ENCODE peak calls at places on chromosomes 12 and 14, in seven cellular contexts. One of them, this sample, is unnamed. For H3K27me3, the result is how much of the 10 kb centered on the place peaks cover.

GRCh38 chr14:100146548-100147091 is 12.8 kb downstream of the DEGS2 start:
- DNase-seq in mammary epithelial cell: no peak
- DNase-seq in CD8-positive, alpha-beta T cell: no peak
- DNase-seq in ascending aorta: no peak
- DNase-seq in colonic mucosa: peak
- DNase-seq in stomach: no peak
- DNase-seq in HCT116: no peak
- DNase-seq in this sample: no peak

GRCh38 chr14:104169765-104170113 is 31.4 kb downstream of the KIF26A start:
- DNase-seq in mammary epithelial cell: no peak
- DNase-seq in CD8-positive, alpha-beta T cell: no peak
- DNase-seq in ascending aorta: no peak
- DNase-seq in colonic mucosa: no peak
- DNase-seq in stomach: no peak
- DNase-seq in HCT116: no peak
- DNase-seq in this sample: no peak

GRCh38 chr12:48068457-48068856 is 37.4 kb downstream of the SENP1 start:
- DNase-seq in mammary epithelial cell: no peak
- DNase-seq in CD8-positive, alpha-beta T cell: no peak
- DNase-seq in ascending aorta: no peak
- DNase-seq in colonic mucosa: no peak
- DNase-seq in stomach: no peak
- DNase-seq in HCT116: no peak
- DNase-seq in this sample: no peak

GRCh38 chr12:110316861-110317260 is 35.8 kb downstream of the ATP2A2 start:
- DNase-seq in mammary epithelial cell: peak
- DNase-seq in CD8-positive, alpha-beta T cell: no peak
- DNase-seq in ascending aorta: no peak
- DNase-seq in colonic mucosa: no peak
- DNase-seq in stomach: no peak
- DNase-seq in HCT116: no peak
- DNase-seq in this sample: no peak

GRCh38 chr12:2958432-2959193 is 584 bp upstream of the TEAD4 start:
- DNase-seq in mammary epithelial cell: peak
- DNase-seq in CD8-positive, alpha-beta T cell: no peak
- DNase-seq in ascending aorta: peak
- DNase-seq in colonic mucosa: peak
- DNase-seq in stomach: peak
- DNase-seq in HCT116: peak
- DNase-seq in this sample: no peak

GRCh38 chr14:85909581-85909980 is 379.6 kb downstream of the FLRT2 start:
- DNase-seq in mammary epithelial cell: no peak
- DNase-seq in CD8-positive, alpha-beta T cell: no peak
- DNase-seq in ascending aorta: no peak
- DNase-seq in colonic mucosa: no peak
- DNase-seq in stomach: no peak
- DNase-seq in HCT116: no peak
- DNase-seq in this sample: no peak

GRCh38 chr12:132236930-132237771 is 92.2 kb downstream of the GALNT9 start:
- DNase-seq in mammary epithelial cell: no peak
- DNase-seq in CD8-positive, alpha-beta T cell: no peak
- DNase-seq in ascending aorta: no peak
- DNase-seq in colonic mucosa: no peak
- DNase-seq in stomach: no peak
- DNase-seq in HCT116: no peak
- DNase-seq in this sample: no peak

GRCh38 chr14:20614038-20614840 is 23.1 kb upstream of the RNASE12 start:
- DNase-seq in mammary epithelial cell: no peak
- DNase-seq in CD8-positive, alpha-beta T cell: no peak
- DNase-seq in ascending aorta: no peak
- DNase-seq in colonic mucosa: peak
- DNase-seq in stomach: no peak
- DNase-seq in HCT116: no peak
- DNase-seq in this sample: no peak

GRCh38 chr12:76641961-76642360 is 82.4 kb upstream of the OSBPL8 start:
- DNase-seq in mammary epithelial cell: no peak
- DNase-seq in CD8-positive, alpha-beta T cell: no peak
- DNase-seq in ascending aorta: no peak
- DNase-seq in colonic mucosa: no peak
- DNase-seq in stomach: no peak
- DNase-seq in HCT116: no peak
- DNase-seq in this sample: no peak

GRCh38 chr14:32259368-32260013 is 56.4 kb upstream of the RNU6-8 start:
- DNase-seq in mammary epithelial cell: peak
- DNase-seq in CD8-positive, alpha-beta T cell: no peak
- DNase-seq in ascending aorta: no peak
- DNase-seq in colonic mucosa: no peak
- DNase-seq in stomach: no peak
- DNase-seq in HCT116: peak
- DNase-seq in this sample: no peak

GRCh38 chr12:21998295-21998694 is 47.7 kb upstream of the CMAS start:
- DNase-seq in mammary epithelial cell: no peak
- DNase-seq in CD8-positive, alpha-beta T cell: no peak
- DNase-seq in ascending aorta: no peak
- DNase-seq in colonic mucosa: no peak
- DNase-seq in stomach: no peak
- DNase-seq in HCT116: no peak
- DNase-seq in this sample: no peak

GRCh38 chr14:73823339-73823885 is 28.2 kb upstream of the PTGR2 start:
- DNase-seq in mammary epithelial cell: no peak
- DNase-seq in CD8-positive, alpha-beta T cell: no peak
- DNase-seq in ascending aorta: no peak
- DNase-seq in colonic mucosa: no peak
- DNase-seq in stomach: no peak
- DNase-seq in HCT116: no peak
- DNase-seq in this sample: no peak

GRCh38 chr12:68374315-68374982 is 42.3 kb upstream of the MDM1 start:
- DNase-seq in mammary epithelial cell: peak
- DNase-seq in CD8-positive, alpha-beta T cell: no peak
- DNase-seq in ascending aorta: no peak
- DNase-seq in colonic mucosa: no peak
- DNase-seq in stomach: peak
- DNase-seq in HCT116: no peak
- DNase-seq in this sample: no peak

GRCh38 chr12:48037267-48037915 is 33.1 kb upstream of the COL2A1 start:
- DNase-seq in mammary epithelial cell: no peak
- DNase-seq in CD8-positive, alpha-beta T cell: no peak
- DNase-seq in ascending aorta: no peak
- DNase-seq in colonic mucosa: no peak
- DNase-seq in stomach: no peak
- DNase-seq in HCT116: no peak
- DNase-seq in this sample: no peak

GRCh38 chr12:4151362-4152121 is 122.0 kb upstream of the CCND2 start:
- DNase-seq in mammary epithelial cell: no peak
- DNase-seq in CD8-positive, alpha-beta T cell: no peak
- DNase-seq in ascending aorta: no peak
- DNase-seq in colonic mucosa: no peak
- DNase-seq in stomach: no peak
- DNase-seq in HCT116: no peak
- DNase-seq in this sample: no peak

GRCh38 chr14:24195186-24196070 is at the start of gene TM9SF1:
- DNase-seq in mammary epithelial cell: peak
- DNase-seq in CD8-positive, alpha-beta T cell: peak
- DNase-seq in ascending aorta: peak
- DNase-seq in colonic mucosa: peak
- DNase-seq in stomach: peak
- DNase-seq in HCT116: peak
- DNase-seq in this sample: peak

GRCh38 chr12:26846419-26846818 is 13.4 kb upstream of the ITPR2 start:
- DNase-seq in mammary epithelial cell: no peak
- DNase-seq in CD8-positive, alpha-beta T cell: no peak
- DNase-seq in ascending aorta: no peak
- DNase-seq in colonic mucosa: no peak
- DNase-seq in stomach: no peak
- DNase-seq in HCT116: no peak
- DNase-seq in this sample: no peak

GRCh38 chr12:79233341-79233761 is 368.8 kb downstream of the SYT1 start:
- DNase-seq in mammary epithelial cell: no peak
- DNase-seq in CD8-positive, alpha-beta T cell: no peak
- DNase-seq in ascending aorta: no peak
- DNase-seq in colonic mucosa: no peak
- DNase-seq in stomach: no peak
- DNase-seq in HCT116: no peak
- DNase-seq in this sample: no peak

GRCh38 chr12:131067993-131068942 is 114.6 kb downstream of the ADGRD1 start:
- DNase-seq in mammary epithelial cell: no peak
- DNase-seq in CD8-positive, alpha-beta T cell: no peak
- DNase-seq in ascending aorta: peak
- DNase-seq in colonic mucosa: no peak
- DNase-seq in stomach: no peak
- DNase-seq in HCT116: no peak
- DNase-seq in this sample: no peak

GRCh38 chr12:6372403-6373003 is 2.9 kb downstream of the SCNN1A start:
- DNase-seq in mammary epithelial cell: peak
- DNase-seq in CD8-positive, alpha-beta T cell: no peak
- DNase-seq in ascending aorta: no peak
- DNase-seq in colonic mucosa: no peak
- DNase-seq in stomach: peak
- DNase-seq in HCT116: peak
- DNase-seq in this sample: no peak

GRCh38 chr12:64877363-64878004 is 53.0 kb downstream of the TBC1D30 start:
- DNase-seq in mammary epithelial cell: no peak
- DNase-seq in CD8-positive, alpha-beta T cell: no peak
- DNase-seq in ascending aorta: no peak
- DNase-seq in colonic mucosa: no peak
- DNase-seq in stomach: no peak
- DNase-seq in HCT116: no peak
- DNase-seq in this sample: no peak

GRCh38 chr12:93256258-93256969 is 121.3 kb upstream of the NUDT4 start:
- DNase-seq in mammary epithelial cell: no peak
- DNase-seq in CD8-positive, alpha-beta T cell: no peak
- DNase-seq in ascending aorta: no peak
- DNase-seq in colonic mucosa: no peak
- DNase-seq in stomach: no peak
- DNase-seq in HCT116: no peak
- DNase-seq in this sample: no peak

GRCh38 chr14:67977468-67978034 is 158.0 kb downstream of the RAD51B start:
- DNase-seq in mammary epithelial cell: no peak
- DNase-seq in CD8-positive, alpha-beta T cell: no peak
- DNase-seq in ascending aorta: no peak
- DNase-seq in colonic mucosa: no peak
- DNase-seq in stomach: no peak
- DNase-seq in HCT116: peak
- DNase-seq in this sample: no peak

DNA sequence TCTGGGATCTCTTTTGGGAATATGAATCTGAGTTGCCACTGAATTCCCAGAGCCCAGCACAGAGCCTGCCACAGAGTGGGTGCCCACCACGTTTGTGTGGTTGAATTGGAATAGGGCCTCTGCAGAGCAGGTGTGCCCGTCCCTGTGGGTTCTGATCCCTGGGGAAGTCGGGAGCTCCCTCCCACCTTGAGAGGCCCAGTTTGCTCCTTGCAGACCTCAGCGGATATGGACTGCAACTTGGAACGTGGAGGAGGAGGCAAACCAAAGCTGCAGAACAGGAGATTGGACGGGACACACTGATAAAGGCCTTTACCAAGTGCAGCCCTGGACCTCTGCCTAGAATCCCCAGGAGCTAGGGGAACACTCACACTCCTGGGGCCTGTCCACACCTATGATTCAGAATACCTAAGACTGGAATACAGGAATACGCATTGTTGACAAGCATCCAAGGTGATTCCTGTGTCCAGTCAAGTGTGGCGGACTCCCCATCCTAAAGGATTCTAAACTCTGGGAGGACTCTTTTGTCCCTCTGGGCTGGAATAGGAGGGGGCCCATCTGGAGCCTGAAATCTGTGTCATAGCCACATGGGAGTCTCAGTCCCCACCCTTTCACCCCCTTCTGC is 2.4 kb downstream of the KRT76 start:
- DNase-seq in mammary epithelial cell: no peak
- DNase-seq in CD8-positive, alpha-beta T cell: no peak
- DNase-seq in ascending aorta: no peak
- DNase-seq in colonic mucosa: no peak
- DNase-seq in stomach: no peak
- DNase-seq in HCT116: no peak
- DNase-seq in this sample: no peak
- H3K27me3 ChIP-seq in mammary epithelial cell: under half
- H3K27me3 ChIP-seq in CD8-positive, alpha-beta T cell: under half
- H3K27me3 ChIP-seq in ascending aorta: under half
- H3K27me3 ChIP-seq in colonic mucosa: under half
- H3K27me3 ChIP-seq in stomach: under half
- H3K27me3 ChIP-seq in HCT116: under half
- H3K27me3 ChIP-seq in this sample: under half

GRCh38 chr12:16277585-16277984 is at the start of gene SLC15A5:
- DNase-seq in mammary epithelial cell: no peak
- DNase-seq in CD8-positive, alpha-beta T cell: no peak
- DNase-seq in ascending aorta: no peak
- DNase-seq in colonic mucosa: no peak
- DNase-seq in stomach: no peak
- DNase-seq in HCT116: no peak
- DNase-seq in this sample: no peak
- H3K27ac ChIP-seq in mammary epithelial cell: no peak
- H3K27ac ChIP-seq in CD8-positive, alpha-beta T cell: no peak
- H3K27ac ChIP-seq in ascending aorta: no peak
- H3K27ac ChIP-seq in colonic mucosa: no peak
- H3K27ac ChIP-seq in stomach: no peak
- H3K27ac ChIP-seq in HCT116: no peak
- H3K27ac ChIP-seq in this sample: no peak

GRCh38 chr12:54058189-54058917 is 4.7 kb downstream of the HOXC4 start:
- DNase-seq in mammary epithelial cell: no peak
- DNase-seq in CD8-positive, alpha-beta T cell: no peak
- DNase-seq in ascending aorta: no peak
- DNase-seq in colonic mucosa: no peak
- DNase-seq in stomach: no peak
- DNase-seq in HCT116: no peak
- DNase-seq in this sample: no peak
- H3K27me3 ChIP-seq in mammary epithelial cell: under half
- H3K27me3 ChIP-seq in CD8-positive, alpha-beta T cell: under half
- H3K27me3 ChIP-seq in ascending aorta: under half
- H3K27me3 ChIP-seq in colonic mucosa: half or more
- H3K27me3 ChIP-seq in stomach: under half
- H3K27me3 ChIP-seq in HCT116: under half
- H3K27me3 ChIP-seq in this sample: under half

DNA sequence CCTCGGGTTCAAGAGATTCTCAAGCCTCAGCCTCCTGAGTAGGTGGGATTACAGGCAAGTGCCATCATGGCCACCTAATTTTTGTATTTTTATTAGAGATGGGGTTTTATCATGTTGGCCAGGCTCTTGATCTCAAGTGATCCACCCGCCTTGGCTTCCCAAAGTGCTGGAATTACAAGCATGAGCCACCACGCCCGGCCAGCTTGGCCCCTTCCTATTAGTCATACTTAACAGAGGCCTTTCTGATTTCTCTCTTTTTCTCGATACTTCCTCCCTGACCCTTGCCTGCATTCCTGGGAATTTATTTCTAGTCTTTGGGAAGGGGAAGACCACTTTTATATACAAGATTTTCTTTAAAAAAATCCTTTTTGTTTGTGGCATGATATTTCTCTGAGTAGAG is 31.8 kb downstream of the KLRD1 start:
- DNase-seq in mammary epithelial cell: peak
- DNase-seq in CD8-positive, alpha-beta T cell: no peak
- DNase-seq in ascending aorta: no peak
- DNase-seq in colonic mucosa: no peak
- DNase-seq in stomach: no peak
- DNase-seq in HCT116: peak
- DNase-seq in this sample: no peak
- H3K27ac ChIP-seq in mammary epithelial cell: no peak
- H3K27ac ChIP-seq in CD8-positive, alpha-beta T cell: no peak
- H3K27ac ChIP-seq in ascending aorta: no peak
- H3K27ac ChIP-seq in colonic mucosa: no peak
- H3K27ac ChIP-seq in stomach: no peak
- H3K27ac ChIP-seq in HCT116: peak
- H3K27ac ChIP-seq in this sample: no peak